ENCODE peak calls at places on chromosomes 6 and 20, in nine cellular contexts. One of them, this sample, is unnamed.

GRCh38 chr6:43869091-43869710 is 99.2 kb downstream of the VEGFA start:
- DNase-seq in GM04504: no peak
- DNase-seq in osteoblast: peak
- DNase-seq in EH: no peak
- DNase-seq in activated naive CD4-positive, alpha-beta T cell: no peak
- DNase-seq in activated effector memory CD4-positive, alpha-beta T cell treated with anti-CD3 and anti-CD28 coated beads, Interleukin-2, amount 50 U/mL, for 16 hours: no peak
- DNase-seq in stimulated activated CD4-positive, alpha-beta T cell treated with anti-CD3 and anti-CD28 coated beads, TNF-alpha, amount 100 ng/mL, for 1 hour: no peak
- DNase-seq in activated CD4-positive, alpha-beta T cell treated with anti-CD3 and anti-CD28 coated beads, Interleukin-2, amount 50 U/mL, for 48 hours: no peak
- DNase-seq in left lobe of liver: no peak
- DNase-seq in this sample: no peak

GRCh38 chr6:142413111-142413510 is 111.3 kb downstream of the ADGRG6 start:
- DNase-seq in GM04504: no peak
- DNase-seq in osteoblast: no peak
- DNase-seq in EH: peak
- DNase-seq in activated naive CD4-positive, alpha-beta T cell: no peak
- DNase-seq in activated effector memory CD4-positive, alpha-beta T cell treated with anti-CD3 and anti-CD28 coated beads, Interleukin-2, amount 50 U/mL, for 16 hours: no peak
- DNase-seq in stimulated activated CD4-positive, alpha-beta T cell treated with anti-CD3 and anti-CD28 coated beads, TNF-alpha, amount 100 ng/mL, for 1 hour: no peak
- DNase-seq in activated CD4-positive, alpha-beta T cell treated with anti-CD3 and anti-CD28 coated beads, Interleukin-2, amount 50 U/mL, for 48 hours: no peak
- DNase-seq in left lobe of liver: no peak
- DNase-seq in this sample: peak

GRCh38 chr6:28922004-28922840 is 1.6 kb downstream of the TRIM27 start:
- DNase-seq in GM04504: no peak
- DNase-seq in osteoblast: peak
- DNase-seq in EH: peak
- DNase-seq in activated naive CD4-positive, alpha-beta T cell: no peak
- DNase-seq in activated effector memory CD4-positive, alpha-beta T cell treated with anti-CD3 and anti-CD28 coated beads, Interleukin-2, amount 50 U/mL, for 16 hours: peak
- DNase-seq in stimulated activated CD4-positive, alpha-beta T cell treated with anti-CD3 and anti-CD28 coated beads, TNF-alpha, amount 100 ng/mL, for 1 hour: no peak
- DNase-seq in activated CD4-positive, alpha-beta T cell treated with anti-CD3 and anti-CD28 coated beads, Interleukin-2, amount 50 U/mL, for 48 hours: peak
- DNase-seq in left lobe of liver: no peak
- DNase-seq in this sample: peak

GRCh38 chr6:35177586-35177985 is 36.2 kb upstream of the SCUBE3 start:
- DNase-seq in GM04504: no peak
- DNase-seq in osteoblast: peak
- DNase-seq in EH: peak
- DNase-seq in activated naive CD4-positive, alpha-beta T cell: no peak
- DNase-seq in activated effector memory CD4-positive, alpha-beta T cell treated with anti-CD3 and anti-CD28 coated beads, Interleukin-2, amount 50 U/mL, for 16 hours: no peak
- DNase-seq in stimulated activated CD4-positive, alpha-beta T cell treated with anti-CD3 and anti-CD28 coated beads, TNF-alpha, amount 100 ng/mL, for 1 hour: no peak
- DNase-seq in activated CD4-positive, alpha-beta T cell treated with anti-CD3 and anti-CD28 coated beads, Interleukin-2, amount 50 U/mL, for 48 hours: no peak
- DNase-seq in left lobe of liver: peak
- DNase-seq in this sample: peak

GRCh38 chr6:142845143-142845571 is 99.8 kb downstream of the HIVEP2 start:
- DNase-seq in GM04504: no peak
- DNase-seq in osteoblast: no peak
- DNase-seq in EH: no peak
- DNase-seq in activated naive CD4-positive, alpha-beta T cell: no peak
- DNase-seq in activated effector memory CD4-positive, alpha-beta T cell treated with anti-CD3 and anti-CD28 coated beads, Interleukin-2, amount 50 U/mL, for 16 hours: no peak
- DNase-seq in stimulated activated CD4-positive, alpha-beta T cell treated with anti-CD3 and anti-CD28 coated beads, TNF-alpha, amount 100 ng/mL, for 1 hour: no peak
- DNase-seq in activated CD4-positive, alpha-beta T cell treated with anti-CD3 and anti-CD28 coated beads, Interleukin-2, amount 50 U/mL, for 48 hours: no peak
- DNase-seq in left lobe of liver: no peak
- DNase-seq in this sample: peak

GRCh38 chr6:154169193-154169847 is 130.3 kb downstream of the OPRM1 start:
- DNase-seq in GM04504: no peak
- DNase-seq in osteoblast: no peak
- DNase-seq in EH: no peak
- DNase-seq in activated naive CD4-positive, alpha-beta T cell: no peak
- DNase-seq in activated effector memory CD4-positive, alpha-beta T cell treated with anti-CD3 and anti-CD28 coated beads, Interleukin-2, amount 50 U/mL, for 16 hours: no peak
- DNase-seq in stimulated activated CD4-positive, alpha-beta T cell treated with anti-CD3 and anti-CD28 coated beads, TNF-alpha, amount 100 ng/mL, for 1 hour: no peak
- DNase-seq in activated CD4-positive, alpha-beta T cell treated with anti-CD3 and anti-CD28 coated beads, Interleukin-2, amount 50 U/mL, for 48 hours: peak
- DNase-seq in left lobe of liver: no peak
- DNase-seq in this sample: no peak

GRCh38 chr6:33975631-33976424 is 170.1 kb downstream of the GRM4 start:
- DNase-seq in GM04504: no peak
- DNase-seq in osteoblast: no peak
- DNase-seq in EH: no peak
- DNase-seq in activated naive CD4-positive, alpha-beta T cell: no peak
- DNase-seq in activated effector memory CD4-positive, alpha-beta T cell treated with anti-CD3 and anti-CD28 coated beads, Interleukin-2, amount 50 U/mL, for 16 hours: peak
- DNase-seq in stimulated activated CD4-positive, alpha-beta T cell treated with anti-CD3 and anti-CD28 coated beads, TNF-alpha, amount 100 ng/mL, for 1 hour: no peak
- DNase-seq in activated CD4-positive, alpha-beta T cell treated with anti-CD3 and anti-CD28 coated beads, Interleukin-2, amount 50 U/mL, for 48 hours: no peak
- DNase-seq in left lobe of liver: peak
- DNase-seq in this sample: no peak

GRCh38 chr6:129747588-129748112 is 37.7 kb upstream of the ARHGAP18 start:
- DNase-seq in GM04504: no peak
- DNase-seq in osteoblast: no peak
- DNase-seq in EH: no peak
- DNase-seq in activated naive CD4-positive, alpha-beta T cell: no peak
- DNase-seq in activated effector memory CD4-positive, alpha-beta T cell treated with anti-CD3 and anti-CD28 coated beads, Interleukin-2, amount 50 U/mL, for 16 hours: no peak
- DNase-seq in stimulated activated CD4-positive, alpha-beta T cell treated with anti-CD3 and anti-CD28 coated beads, TNF-alpha, amount 100 ng/mL, for 1 hour: no peak
- DNase-seq in activated CD4-positive, alpha-beta T cell treated with anti-CD3 and anti-CD28 coated beads, Interleukin-2, amount 50 U/mL, for 48 hours: no peak
- DNase-seq in left lobe of liver: no peak
- DNase-seq in this sample: no peak

GRCh38 chr6:140487586-140487985 is 1113.1 kb upstream of the CITED2 start:
- DNase-seq in GM04504: no peak
- DNase-seq in osteoblast: no peak
- DNase-seq in EH: no peak
- DNase-seq in activated naive CD4-positive, alpha-beta T cell: no peak
- DNase-seq in activated effector memory CD4-positive, alpha-beta T cell treated with anti-CD3 and anti-CD28 coated beads, Interleukin-2, amount 50 U/mL, for 16 hours: no peak
- DNase-seq in stimulated activated CD4-positive, alpha-beta T cell treated with anti-CD3 and anti-CD28 coated beads, TNF-alpha, amount 100 ng/mL, for 1 hour: no peak
- DNase-seq in activated CD4-positive, alpha-beta T cell treated with anti-CD3 and anti-CD28 coated beads, Interleukin-2, amount 50 U/mL, for 48 hours: no peak
- DNase-seq in left lobe of liver: no peak
- DNase-seq in this sample: peak

GRCh38 chr6:7107578-7108195 is at the start of gene RREB1:
- DNase-seq in GM04504: no peak
- DNase-seq in osteoblast: peak
- DNase-seq in EH: peak
- DNase-seq in activated naive CD4-positive, alpha-beta T cell: peak
- DNase-seq in activated effector memory CD4-positive, alpha-beta T cell treated with anti-CD3 and anti-CD28 coated beads, Interleukin-2, amount 50 U/mL, for 16 hours: peak
- DNase-seq in stimulated activated CD4-positive, alpha-beta T cell treated with anti-CD3 and anti-CD28 coated beads, TNF-alpha, amount 100 ng/mL, for 1 hour: no peak
- DNase-seq in activated CD4-positive, alpha-beta T cell treated with anti-CD3 and anti-CD28 coated beads, Interleukin-2, amount 50 U/mL, for 48 hours: peak
- DNase-seq in left lobe of liver: peak
- DNase-seq in this sample: peak

GRCh38 chr20:46487628-46488027 is 25.7 kb downstream of the ZNF334 start:
- DNase-seq in GM04504: no peak
- DNase-seq in osteoblast: no peak
- DNase-seq in EH: no peak
- DNase-seq in activated naive CD4-positive, alpha-beta T cell: no peak
- DNase-seq in activated effector memory CD4-positive, alpha-beta T cell treated with anti-CD3 and anti-CD28 coated beads, Interleukin-2, amount 50 U/mL, for 16 hours: no peak
- DNase-seq in stimulated activated CD4-positive, alpha-beta T cell treated with anti-CD3 and anti-CD28 coated beads, TNF-alpha, amount 100 ng/mL, for 1 hour: no peak
- DNase-seq in activated CD4-positive, alpha-beta T cell treated with anti-CD3 and anti-CD28 coated beads, Interleukin-2, amount 50 U/mL, for 48 hours: no peak
- DNase-seq in left lobe of liver: no peak
- DNase-seq in this sample: no peak

GRCh38 chr6:133705071-133705470 is 183.8 kb upstream of the TCF21 start:
- DNase-seq in GM04504: peak
- DNase-seq in osteoblast: peak
- DNase-seq in EH: peak
- DNase-seq in activated naive CD4-positive, alpha-beta T cell: no peak
- DNase-seq in activated effector memory CD4-positive, alpha-beta T cell treated with anti-CD3 and anti-CD28 coated beads, Interleukin-2, amount 50 U/mL, for 16 hours: no peak
- DNase-seq in stimulated activated CD4-positive, alpha-beta T cell treated with anti-CD3 and anti-CD28 coated beads, TNF-alpha, amount 100 ng/mL, for 1 hour: no peak
- DNase-seq in activated CD4-positive, alpha-beta T cell treated with anti-CD3 and anti-CD28 coated beads, Interleukin-2, amount 50 U/mL, for 48 hours: no peak
- DNase-seq in left lobe of liver: no peak
- DNase-seq in this sample: peak

GRCh38 chr6:32087574-32088486 is 21.3 kb downstream of the TNXB start:
- DNase-seq in GM04504: no peak
- DNase-seq in osteoblast: peak
- DNase-seq in EH: peak
- DNase-seq in activated naive CD4-positive, alpha-beta T cell: peak
- DNase-seq in activated effector memory CD4-positive, alpha-beta T cell treated with anti-CD3 and anti-CD28 coated beads, Interleukin-2, amount 50 U/mL, for 16 hours: peak
- DNase-seq in stimulated activated CD4-positive, alpha-beta T cell treated with anti-CD3 and anti-CD28 coated beads, TNF-alpha, amount 100 ng/mL, for 1 hour: peak
- DNase-seq in activated CD4-positive, alpha-beta T cell treated with anti-CD3 and anti-CD28 coated beads, Interleukin-2, amount 50 U/mL, for 48 hours: peak
- DNase-seq in left lobe of liver: peak
- DNase-seq in this sample: no peak

GRCh38 chr6:83862776-83863471 is 3.4 kb downstream of the CYB5R4 start:
- DNase-seq in GM04504: no peak
- DNase-seq in osteoblast: peak
- DNase-seq in EH: peak
- DNase-seq in activated naive CD4-positive, alpha-beta T cell: no peak
- DNase-seq in activated effector memory CD4-positive, alpha-beta T cell treated with anti-CD3 and anti-CD28 coated beads, Interleukin-2, amount 50 U/mL, for 16 hours: no peak
- DNase-seq in stimulated activated CD4-positive, alpha-beta T cell treated with anti-CD3 and anti-CD28 coated beads, TNF-alpha, amount 100 ng/mL, for 1 hour: no peak
- DNase-seq in activated CD4-positive, alpha-beta T cell treated with anti-CD3 and anti-CD28 coated beads, Interleukin-2, amount 50 U/mL, for 48 hours: no peak
- DNase-seq in left lobe of liver: no peak
- DNase-seq in this sample: no peak

GRCh38 chr6:143037470-143037869 is 23.2 kb upstream of the AIG1 start:
- DNase-seq in GM04504: no peak
- DNase-seq in osteoblast: no peak
- DNase-seq in EH: peak
- DNase-seq in activated naive CD4-positive, alpha-beta T cell: no peak
- DNase-seq in activated effector memory CD4-positive, alpha-beta T cell treated with anti-CD3 and anti-CD28 coated beads, Interleukin-2, amount 50 U/mL, for 16 hours: no peak
- DNase-seq in stimulated activated CD4-positive, alpha-beta T cell treated with anti-CD3 and anti-CD28 coated beads, TNF-alpha, amount 100 ng/mL, for 1 hour: no peak
- DNase-seq in activated CD4-positive, alpha-beta T cell treated with anti-CD3 and anti-CD28 coated beads, Interleukin-2, amount 50 U/mL, for 48 hours: no peak
- DNase-seq in left lobe of liver: no peak
- DNase-seq in this sample: no peak